ENCODE peak calls at places on chromosomes 11 and 22, in seven cellular contexts. Z is stimulated activated naive CD4-positive, alpha-beta T cell treated with Interleukin-2 at 50 U/mL for 16 hours; F is central memory CD4-positive, alpha-beta T cell; L is amygdala; A is GM12865; C is stimulated activated CD8-positive, alpha-beta memory T cell treated with anti-CD3 and anti-CD28 coated beads, Interleukin-15, amount 100 ng/mL, for 1 hour; S is WTC11. R is an unnamed sample.

GRCh38 chr11:6576471-6577373 is 26.7 kb downstream of the RRP8 start:
- DNase-seq in Z (no peak), F (no peak), L (peak), A (no peak), C (no peak), S (no peak), R (peak)

GRCh38 chr22:47539374-47539773 is 776.9 kb downstream of the TBC1D22A start:
- DNase-seq in Z (no peak), F (no peak), L (no peak), A (no peak), C (no peak), S (no peak), R (no peak)

GRCh38 chr11:15977116-15977515 is 379.2 kb downstream of the SOX6 start:
- DNase-seq in Z (no peak), F (no peak), L (no peak), A (no peak), C (no peak), S (no peak), R (no peak)

GRCh38 chr22:40588726-40589125 is 47.8 kb downstream of the MRTFA start:
- DNase-seq in Z (no peak), F (no peak), L (no peak), A (no peak), C (no peak), S (no peak), R (no peak)

GRCh38 chr11:119359365-119360229 is 13.1 kb upstream of the MFRP start:
- DNase-seq in Z (no peak), F (no peak), L (no peak), A (no peak), C (no peak), S (no peak), R (no peak)

GRCh38 chr11:9138133-9138453 is 46.7 kb upstream of the SCUBE2 start:
- DNase-seq in Z (no peak), F (no peak), L (no peak), A (no peak), C (no peak), S (no peak), R (no peak)

GRCh38 chr22:20435436-20436308 is 2.0 kb downstream of the SCARF2 start:
- DNase-seq in Z (no peak), F (no peak), L (no peak), A (no peak), C (no peak), S (no peak), R (no peak)

GRCh38 chr11:45917286-45917622 is 423 bp downstream of the PEX16 start:
- DNase-seq in Z (peak), F (no peak), L (no peak), A (peak), C (no peak), S (no peak), R (peak)

GRCh38 chr22:37021710-37022482 is 2.4 kb downstream of the MPST start:
- DNase-seq in Z (peak), F (peak), L (no peak), A (peak), C (no peak), S (peak), R (peak)

GRCh38 chr11:15699978-15700377 is 585.3 kb downstream of the INSC start:
- DNase-seq in Z (no peak), F (no peak), L (no peak), A (no peak), C (no peak), S (no peak), R (no peak)

GRCh38 chr11:50073113-50074105 is 40.7 kb downstream of the OR4C45 start:
- DNase-seq in Z (no peak), F (no peak), L (no peak), A (no peak), C (no peak), S (no peak), R (no peak)

GRCh38 chr11:96337541-96338530 is 5.2 kb downstream of the MAML2 start:
- DNase-seq in Z (peak), F (peak), L (no peak), A (peak), C (no peak), S (no peak), R (no peak)

GRCh38 chr11:70644343-70645060 is 246.2 kb downstream of the CTTN start:
- DNase-seq in Z (no peak), F (no peak), L (no peak), A (no peak), C (no peak), S (no peak), R (no peak)

GRCh38 chr22:20204281-20204680 is 53.4 kb upstream of the CCDC188 start:
- DNase-seq in Z (no peak), F (no peak), L (no peak), A (no peak), C (no peak), S (no peak), R (no peak)